ENCODE peak calls at places on chromosomes 2 and 18, in four cellular contexts. B is fibroblast of lung, L is thoracic aorta, T is heart left ventricle. Y is an unnamed sample.

GRCh38 chr2:207459990-207460757 is 69.6 kb upstream of the CREB1 start:
- DNase-seq in L (no peak), B (no peak), T (no peak), Y (no peak)

GRCh38 chr2:42169869-42170465 is 814 bp downstream of the EML4 start:
- DNase-seq in T (no peak), L (no peak), B (no peak), Y (no peak)

GRCh38 chr2:237345891-237346640 is 67.9 kb downstream of the COL6A3 start:
- DNase-seq in T (no peak), B (no peak), L (no peak), Y (no peak)

GRCh38 chr2:135186054-135186453 is 134.0 kb downstream of the RAB3GAP1 start:
- DNase-seq in L (no peak), B (no peak), T (no peak), Y (no peak)

GRCh38 chr2:57516740-57517340 is 529.8 kb upstream of the VRK2 start:
- DNase-seq in B (peak), T (no peak), L (no peak), Y (no peak)

GRCh38 chr18:22179631-22180030 is 10.2 kb downstream of the GATA6 start:
- DNase-seq in B (no peak), T (no peak), L (no peak), Y (no peak)

GRCh38 chr2:944693-945092 is 6.0 kb upstream of the SNTG2 start:
- DNase-seq in B (no peak), L (no peak), T (no peak), Y (no peak)

GRCh38 chr2:200509227-200509607 is 651 bp downstream of the KCTD18 start:
- DNase-seq in L (no peak), T (peak), B (peak), Y (no peak)

GRCh38 chr2:8558096-8558495 is 123.8 kb upstream of the ID2 start:
- DNase-seq in B (no peak), T (no peak), L (no peak), Y (no peak)

DNA sequence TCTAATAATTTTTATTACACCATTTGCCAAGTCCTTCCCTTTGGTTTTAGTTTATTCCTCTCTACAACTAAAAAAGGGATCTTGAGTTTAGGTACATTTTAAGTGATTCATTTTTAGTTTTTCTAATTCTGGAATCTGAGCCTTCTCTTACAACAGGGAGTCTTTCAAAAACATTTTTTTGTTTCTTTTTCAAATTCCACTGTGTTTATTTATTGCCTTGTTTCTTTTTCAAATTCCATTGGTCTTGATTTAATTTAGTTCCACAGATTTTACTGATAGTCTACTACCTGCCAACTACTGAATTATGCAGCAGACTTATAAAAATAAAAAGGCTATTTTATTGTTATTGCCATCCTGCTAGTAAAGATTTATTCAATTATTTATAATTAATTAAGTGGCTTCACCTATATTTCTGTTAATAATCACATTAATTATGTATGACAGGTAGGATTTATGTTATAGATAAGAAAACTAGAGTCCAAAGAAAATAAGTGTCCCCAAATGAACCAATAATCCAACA is 143.6 kb downstream of the PPP1R1C start:
- DNase-seq in B (no peak), L (no peak), T (no peak), Y (no peak)
- H3K4me3 ChIP-seq in B (no peak), L (peak), T (no peak), Y (no peak)

GRCh38 chr2:65880451-65880850 is 448.1 kb upstream of the SPRED2 start:
- DNase-seq in T (no peak), B (no peak), L (no peak), Y (no peak)

GRCh38 chr2:65877331-65877791 is 445.0 kb upstream of the SPRED2 start:
- DNase-seq in T (no peak), L (no peak), B (no peak), Y (no peak)
- H3K27ac ChIP-seq in T (no peak), L (peak), B (no peak), Y (no peak)

GRCh38 chr2:174248998-174249592 is 763 bp upstream of the OLA1 start:
- DNase-seq in B (no peak), L (no peak), T (no peak), Y (no peak)
- H3K4me3 ChIP-seq in B (peak), L (peak), T (peak), Y (peak)

DNA sequence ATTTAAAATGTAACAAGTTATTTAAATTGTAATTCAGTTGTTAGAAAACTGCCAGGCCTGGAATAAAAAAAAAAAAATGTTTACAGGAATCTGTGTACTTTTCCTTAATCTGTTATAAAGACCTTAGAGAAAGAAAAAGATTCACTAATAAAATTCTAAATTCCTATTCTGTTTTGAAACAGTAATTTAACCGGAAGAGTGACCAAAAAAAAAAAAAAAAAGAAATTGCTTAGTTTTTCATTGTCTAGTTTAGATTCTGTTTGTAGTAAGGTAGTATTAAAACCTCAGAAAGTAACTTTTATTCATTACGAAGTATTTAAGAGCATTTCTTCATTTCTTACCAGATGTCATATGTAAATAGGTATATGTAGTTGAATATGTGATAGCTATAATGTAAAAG is 2.5 kb downstream of the REL start:
- DNase-seq in B (no peak), T (no peak), L (no peak), Y (no peak)
- H3K27ac ChIP-seq in B (no peak), T (no peak), L (no peak), Y (peak)

GRCh38 chr2:233853353-233853752 is 982 bp downstream of the HJURP start:
- DNase-seq in T (no peak), L (no peak), B (no peak), Y (no peak)

GRCh38 chr2:233850745-233851144 is 3.6 kb downstream of the HJURP start:
- DNase-seq in B (no peak), T (no peak), L (no peak), Y (no peak)

GRCh38 chr2:233849607-233850271 is 4.6 kb downstream of the HJURP start:
- DNase-seq in L (no peak), B (no peak), T (no peak), Y (no peak)

GRCh38 chr2:233852056-233852455 is 2.3 kb downstream of the HJURP start:
- DNase-seq in L (no peak), T (no peak), B (no peak), Y (no peak)

DNA sequence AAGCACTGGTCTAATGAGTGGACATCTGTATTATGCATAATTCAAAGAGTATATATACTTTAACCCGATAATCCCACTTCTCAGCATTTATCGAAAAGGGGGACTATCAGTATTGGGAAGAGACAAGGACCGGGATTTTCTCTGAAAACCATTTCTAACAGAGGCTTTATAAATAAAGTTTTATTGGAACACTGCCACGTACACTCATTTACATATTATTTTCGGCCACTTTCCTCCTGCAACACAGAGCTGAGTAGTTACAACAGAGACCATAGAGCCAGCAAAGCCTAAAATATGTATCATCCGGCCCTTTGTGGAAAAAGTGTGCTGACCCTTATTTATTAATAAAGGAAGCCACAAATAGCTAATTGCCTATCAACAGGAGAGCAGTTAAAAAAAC is 3.2 kb downstream of the HJURP start:
- DNase-seq in T (no peak), B (no peak), L (no peak), Y (no peak)
- H3K4me3 ChIP-seq in T (no peak), B (no peak), L (no peak), Y (no peak)

GRCh38 chr2:30359644-30360167 is 87.3 kb upstream of the LCLAT1 start:
- DNase-seq in B (peak), L (no peak), T (peak), Y (no peak)
- H3K27ac ChIP-seq in B (peak), L (peak), T (peak), Y (no peak)